ENCODE peak calls at places on chromosome 4, in six cellular contexts. I is IMR-90, C is H9, T is neuronal stem cell, B is H1, R is mesenchymal stem cell. K is an unnamed sample.

GRCh38 chr4:3836802-3837601 is 70.8 kb downstream of the ADRA2C start:
- DNase-seq in I (no peak), C (peak), B (no peak), R (no peak), T (peak), K (peak)

GRCh38 chr4:125572601-125573000 is 257.8 kb downstream of the FAT4 start:
- DNase-seq in C (no peak), I (no peak), R (no peak), T (no peak), B (no peak), K (no peak)

GRCh38 chr4:122803788-122804208 is 22.8 kb upstream of the FGF2 start:
- DNase-seq in T (no peak), C (no peak), R (no peak), I (no peak), B (no peak), K (no peak)

GRCh38 chr4:71270901-71271300 is 67.9 kb upstream of the SLC4A4 start:
- DNase-seq in T (peak), C (peak), I (peak), R (peak), B (no peak), K (peak)

GRCh38 chr4:112173593-112174559 is 28.6 kb downstream of the FAM241A start:
- DNase-seq in C (no peak), R (peak), B (no peak), T (no peak), I (no peak), K (no peak)

GRCh38 chr4:152029631-152030030 is 268.8 kb upstream of the GATB start:
- DNase-seq in I (no peak), R (no peak), T (no peak), B (no peak), C (no peak), K (no peak)

GRCh38 chr4:4560136-4560535 is 18.3 kb upstream of the STX18 start:
- DNase-seq in I (peak), C (no peak), T (no peak), R (no peak), B (no peak), K (no peak)

GRCh38 chr4:11223261-11223660 is 205.4 kb downstream of the HS3ST1 start:
- DNase-seq in T (no peak), B (no peak), C (no peak), R (no peak), I (no peak), K (no peak)

GRCh38 chr4:111334356-111334755 is 711.5 kb upstream of the PITX2 start:
- DNase-seq in I (peak), C (no peak), R (no peak), B (no peak), T (no peak), K (no peak)

DNA sequence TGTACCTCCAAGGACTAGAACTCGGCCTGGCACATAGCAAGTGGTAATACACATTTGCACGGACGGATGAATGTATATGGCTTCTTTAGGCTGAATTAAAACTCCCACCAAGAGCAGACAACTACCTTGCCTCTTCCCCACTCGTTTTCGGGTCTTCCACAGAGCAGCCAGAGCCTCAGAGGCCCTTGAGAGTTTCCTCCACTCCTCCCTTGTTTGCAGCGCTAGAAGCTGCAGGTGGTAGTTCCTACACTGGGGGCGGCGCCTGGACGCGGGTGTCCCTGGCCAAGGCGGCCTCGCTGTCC is 10.2 kb upstream of the INTU start:
- DNase-seq in C (no peak), B (peak), T (no peak), I (no peak), R (peak), K (no peak)
- H2AFZ ChIP-seq in C (peak), B (peak), T (peak), I (peak), R (no peak), K (peak)

DNA sequence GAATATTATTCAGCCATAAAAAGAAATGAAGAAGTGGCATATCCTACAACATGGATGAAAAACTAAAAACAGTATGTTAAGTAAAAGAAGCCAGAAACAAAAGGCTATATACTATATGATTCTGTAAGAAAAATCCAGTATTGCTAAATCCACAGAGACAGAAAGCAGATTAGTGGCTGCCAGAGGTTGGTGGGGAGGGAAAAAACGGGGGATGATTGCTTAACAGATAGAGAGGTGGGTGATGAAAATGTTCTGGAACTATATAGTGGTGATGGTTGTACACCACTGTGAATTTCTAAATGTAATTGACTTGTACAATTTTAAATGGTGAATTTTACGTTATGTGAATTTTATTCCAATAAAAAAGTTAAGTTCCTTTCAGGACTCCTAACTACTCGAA is 157.6 kb upstream of the SH3RF1 start:
- DNase-seq in T (no peak), B (no peak), I (no peak), C (no peak), R (peak), K (no peak)
- H4K91ac ChIP-seq in T (no peak), B (no peak), I (no peak), C (no peak), R (no peak), K (no peak)

GRCh38 chr4:19241845-19242244 is 1009.9 kb upstream of the SLIT2 start:
- DNase-seq in R (peak), I (no peak), C (no peak), B (no peak), T (no peak), K (peak)

GRCh38 chr4:19236473-19236872 is 1015.2 kb upstream of the SLIT2 start:
- DNase-seq in T (no peak), R (no peak), B (no peak), I (no peak), C (no peak), K (no peak)

GRCh38 chr4:19239565-19239964 is 1012.1 kb upstream of the SLIT2 start:
- DNase-seq in B (no peak), R (peak), C (no peak), T (no peak), I (peak), K (peak)
- H2AFZ ChIP-seq in B (no peak), R (no peak), C (no peak), T (no peak), I (no peak), K (no peak)

DNA sequence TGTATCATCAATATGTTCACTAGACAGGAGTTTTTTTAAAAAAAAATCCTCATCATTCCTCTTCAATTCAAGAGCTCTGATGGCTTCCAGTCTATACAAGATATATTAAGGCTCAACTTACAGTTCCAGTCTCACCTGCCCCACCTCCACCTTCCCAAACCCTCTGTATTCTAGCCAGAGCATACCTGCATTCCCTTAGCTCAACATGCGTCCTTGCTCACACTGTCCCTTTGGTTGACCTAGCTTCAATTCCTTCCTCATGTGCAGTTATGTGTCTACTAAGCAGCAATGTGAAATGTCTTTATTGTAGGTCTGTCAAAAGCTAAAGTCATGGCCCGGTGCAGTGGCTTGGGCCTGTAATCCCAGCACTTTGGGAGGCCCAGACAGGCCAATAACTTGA is 10.8 kb downstream of the DHX15 start:
- DNase-seq in T (no peak), B (no peak), R (no peak), I (no peak), C (no peak), K (no peak)
- H4K91ac ChIP-seq in T (no peak), B (no peak), R (no peak), I (no peak), C (no peak), K (no peak)